ENCODE peak calls at places on chromosomes 12 and 14, in five cellular contexts. One of them, this sample, is unnamed.

GRCh38 chr14:23430733-23431105 is 4.7 kb downstream of the MYH7 start:
- DNase-seq in heart right ventricle: no peak
- DNase-seq in OCI-LY7: no peak
- DNase-seq in HepG2: no peak
- DNase-seq in fibroblast of the aortic adventitia: no peak
- DNase-seq in this sample: peak; percentile 14

GRCh38 chr14:99664636-99665273 is 19.3 kb upstream of the CYP46A1 start:
- DNase-seq in heart right ventricle: no peak
- DNase-seq in fibroblast of the aortic adventitia: no peak
- DNase-seq in HepG2: peak; percentile 32
- DNase-seq in OCI-LY7: peak; percentile 86
- DNase-seq in this sample: no peak

GRCh38 chr12:89067436-89067835 is 284.9 kb downstream of the DUSP6 start:
- DNase-seq in OCI-LY7: no peak
- DNase-seq in HepG2: no peak
- DNase-seq in fibroblast of the aortic adventitia: peak; percentile 80
- DNase-seq in heart right ventricle: no peak
- DNase-seq in this sample: peak; percentile 65

GRCh38 chr12:27552886-27553560 is 29.0 kb downstream of the PPFIBP1 start:
- DNase-seq in fibroblast of the aortic adventitia: peak; percentile 52
- DNase-seq in OCI-LY7: no peak
- DNase-seq in heart right ventricle: no peak
- DNase-seq in HepG2: peak; percentile 50
- DNase-seq in this sample: no peak

GRCh38 chr12:58171914-58172313 is 230.5 kb downstream of the ATP23 start:
- DNase-seq in fibroblast of the aortic adventitia: peak; percentile 27
- DNase-seq in heart right ventricle: no peak
- DNase-seq in OCI-LY7: no peak
- DNase-seq in HepG2: no peak
- DNase-seq in this sample: peak; percentile 79

GRCh38 chr12:124571556-124571955 is 4.1 kb upstream of the NCOR2 start:
- DNase-seq in fibroblast of the aortic adventitia: no peak
- DNase-seq in heart right ventricle: no peak
- DNase-seq in OCI-LY7: no peak
- DNase-seq in HepG2: no peak
- DNase-seq in this sample: no peak

GRCh38 chr12:50058743-50059312 is 1.4 kb downstream of the ASIC1 start:
- DNase-seq in OCI-LY7: no peak
- DNase-seq in heart right ventricle: no peak
- DNase-seq in HepG2: no peak
- DNase-seq in fibroblast of the aortic adventitia: no peak
- DNase-seq in this sample: no peak

GRCh38 chr14:56949828-56950227 is 139.5 kb upstream of the OTX2 start:
- DNase-seq in heart right ventricle: no peak
- DNase-seq in OCI-LY7: no peak
- DNase-seq in fibroblast of the aortic adventitia: no peak
- DNase-seq in HepG2: no peak
- DNase-seq in this sample: peak; percentile 9

GRCh38 chr12:6120796-6121473 is 3.5 kb downstream of the VWF start:
- DNase-seq in heart right ventricle: no peak
- DNase-seq in HepG2: no peak
- DNase-seq in OCI-LY7: no peak
- DNase-seq in fibroblast of the aortic adventitia: no peak
- DNase-seq in this sample: no peak

GRCh38 chr12:10339441-10339840 is 31.8 kb downstream of the KLRD1 start:
- DNase-seq in heart right ventricle: no peak
- DNase-seq in OCI-LY7: no peak
- DNase-seq in fibroblast of the aortic adventitia: peak; percentile 51
- DNase-seq in HepG2: no peak
- DNase-seq in this sample: peak; percentile 59

GRCh38 chr14:53896773-53897172 is 59.9 kb downstream of the BMP4 start:
- DNase-seq in heart right ventricle: no peak
- DNase-seq in fibroblast of the aortic adventitia: no peak
- DNase-seq in HepG2: no peak
- DNase-seq in OCI-LY7: no peak
- DNase-seq in this sample: no peak

GRCh38 chr12:12008232-12008850 is 62.4 kb upstream of the BCL2L14 start:
- DNase-seq in heart right ventricle: no peak
- DNase-seq in fibroblast of the aortic adventitia: no peak
- DNase-seq in HepG2: no peak
- DNase-seq in OCI-LY7: peak; percentile 46
- DNase-seq in this sample: no peak

GRCh38 chr14:24849471-24849870 is 200.5 kb downstream of the STXBP6 start:
- DNase-seq in fibroblast of the aortic adventitia: peak; percentile 22
- DNase-seq in HepG2: no peak
- DNase-seq in heart right ventricle: no peak
- DNase-seq in OCI-LY7: no peak
- DNase-seq in this sample: peak; percentile 48

GRCh38 chr12:95321516-95322246 is 104.1 kb downstream of the VEZT start:
- DNase-seq in HepG2: no peak
- DNase-seq in heart right ventricle: no peak
- DNase-seq in fibroblast of the aortic adventitia: no peak
- DNase-seq in OCI-LY7: no peak
- DNase-seq in this sample: no peak

GRCh38 chr14:63542231-63542999 is 762 bp downstream of the PPP2R5E start:
- DNase-seq in OCI-LY7: peak; percentile 13
- DNase-seq in fibroblast of the aortic adventitia: no peak
- DNase-seq in heart right ventricle: no peak
- DNase-seq in HepG2: no peak
- DNase-seq in this sample: no peak

GRCh38 chr14:30077946-30078345 is 150.3 kb upstream of the PRKD1 start:
- DNase-seq in HepG2: no peak
- DNase-seq in heart right ventricle: no peak
- DNase-seq in fibroblast of the aortic adventitia: no peak
- DNase-seq in OCI-LY7: no peak
- DNase-seq in this sample: no peak

GRCh38 chr12:104578453-104578852 is 121.7 kb downstream of the CHST11 start:
- DNase-seq in HepG2: no peak
- DNase-seq in OCI-LY7: no peak
- DNase-seq in heart right ventricle: no peak
- DNase-seq in fibroblast of the aortic adventitia: peak; percentile 49
- DNase-seq in this sample: peak; percentile 66

GRCh38 chr12:106586803-106587684 is 4.2 kb downstream of the RFX4 start:
- DNase-seq in OCI-LY7: no peak
- DNase-seq in HepG2: no peak
- DNase-seq in fibroblast of the aortic adventitia: no peak
- DNase-seq in heart right ventricle: no peak
- DNase-seq in this sample: no peak

GRCh38 chr12:106585862-106586534 is 3.2 kb downstream of the RFX4 start:
- DNase-seq in HepG2: no peak
- DNase-seq in fibroblast of the aortic adventitia: no peak
- DNase-seq in OCI-LY7: no peak
- DNase-seq in heart right ventricle: no peak
- DNase-seq in this sample: no peak

GRCh38 chr12:106584104-106585064 is 1.6 kb downstream of the RFX4 start:
- DNase-seq in heart right ventricle: no peak
- DNase-seq in fibroblast of the aortic adventitia: no peak
- DNase-seq in OCI-LY7: no peak
- DNase-seq in HepG2: no peak
- DNase-seq in this sample: peak; percentile 16

GRCh38 chr12:106585237-106585834 is 2.5 kb downstream of the RFX4 start:
- DNase-seq in fibroblast of the aortic adventitia: no peak
- DNase-seq in HepG2: no peak
- DNase-seq in heart right ventricle: no peak
- DNase-seq in OCI-LY7: no peak
- DNase-seq in this sample: no peak

DNA sequence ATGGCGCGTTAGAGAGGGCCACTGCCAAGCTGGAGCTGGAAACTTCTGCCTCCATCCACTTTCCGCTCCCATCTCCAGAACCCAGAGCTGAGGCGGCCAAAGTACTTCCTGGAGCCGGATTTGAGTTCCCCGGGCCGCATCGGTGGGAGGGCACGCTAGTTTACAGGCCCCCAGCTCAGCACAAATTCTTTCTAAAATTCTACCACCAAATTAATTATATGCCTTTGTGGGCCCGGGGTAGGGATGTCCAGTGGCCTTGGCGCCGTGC is 3.7 kb downstream of the RFX4 start:
- DNase-seq in heart right ventricle: no peak
- DNase-seq in fibroblast of the aortic adventitia: no peak
- DNase-seq in HepG2: no peak
- DNase-seq in OCI-LY7: no peak
- DNase-seq in this sample: no peak
- H3K4me3 ChIP-seq in heart right ventricle: peak overlapping the region; percentile 16
- H3K4me3 ChIP-seq in fibroblast of the aortic adventitia: no peak overlapping the region
- H3K4me3 ChIP-seq in HepG2: no peak overlapping the region
- H3K4me3 ChIP-seq in OCI-LY7: no peak overlapping the region
- H3K4me3 ChIP-seq in this sample: no peak overlapping the region

DNA sequence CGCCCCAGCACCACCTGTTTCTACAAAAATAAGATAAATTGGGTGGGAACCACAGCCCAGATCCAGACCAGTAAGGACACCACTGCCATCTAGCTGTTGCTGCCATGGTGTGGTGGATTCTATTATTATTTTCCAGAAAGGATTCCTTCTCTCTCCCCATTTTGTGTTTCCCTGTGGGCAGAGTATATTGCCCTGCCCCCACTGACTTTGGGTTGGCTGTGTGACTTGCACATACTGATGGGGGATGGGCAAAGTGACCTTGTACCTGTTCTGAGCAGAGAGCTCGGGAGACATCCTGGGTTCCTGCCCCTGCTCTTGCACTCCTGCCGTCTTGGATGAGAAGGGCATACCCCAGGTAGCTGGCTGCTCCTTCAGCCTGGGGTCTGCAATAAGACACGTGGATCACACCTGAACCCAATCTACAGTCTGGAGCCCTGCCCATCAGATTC is 24.3 kb downstream of the MOAP1 start:
- DNase-seq in OCI-LY7: peak; percentile 36
- DNase-seq in heart right ventricle: no peak
- DNase-seq in fibroblast of the aortic adventitia: peak; percentile 10
- DNase-seq in HepG2: no peak
- DNase-seq in this sample: peak; percentile 43
- TF ChIP-seq CTCF in OCI-LY7: peak; percentile 66
- TF ChIP-seq CTCF in heart right ventricle: peak; percentile 38
- TF ChIP-seq CTCF in fibroblast of the aortic adventitia: peak; percentile 58
- TF ChIP-seq CTCF in HepG2: peak; percentile 74
- TF ChIP-seq CTCF in this sample: peak; percentile 66

GRCh38 chr12:126493366-126494108 is 1428.3 kb downstream of the AACS start:
- DNase-seq in heart right ventricle: no peak
- DNase-seq in fibroblast of the aortic adventitia: peak; percentile 63
- DNase-seq in HepG2: no peak
- DNase-seq in OCI-LY7: no peak
- DNase-seq in this sample: no peak
- H3K4me3 ChIP-seq in heart right ventricle: no peak overlapping the region
- H3K4me3 ChIP-seq in fibroblast of the aortic adventitia: no peak overlapping the region
- H3K4me3 ChIP-seq in HepG2: no peak overlapping the region
- H3K4me3 ChIP-seq in OCI-LY7: no peak overlapping the region
- H3K4me3 ChIP-seq in this sample: no peak overlapping the region

GRCh38 chr12:110338754-110339153 is 57.7 kb downstream of the ATP2A2 start:
- DNase-seq in HepG2: no peak
- DNase-seq in heart right ventricle: no peak
- DNase-seq in OCI-LY7: peak; percentile 37
- DNase-seq in fibroblast of the aortic adventitia: no peak
- DNase-seq in this sample: peak; percentile 30
- TF ChIP-seq CTCF in HepG2: no peak
- TF ChIP-seq CTCF in heart right ventricle: no peak
- TF ChIP-seq CTCF in OCI-LY7: peak; percentile 46
- TF ChIP-seq CTCF in fibroblast of the aortic adventitia: no peak
- TF ChIP-seq CTCF in this sample: peak; percentile 30

GRCh38 chr12:119417440-119417839 is 82.9 kb downstream of the CCDC60 start:
- DNase-seq in OCI-LY7: no peak
- DNase-seq in HepG2: no peak
- DNase-seq in fibroblast of the aortic adventitia: no peak
- DNase-seq in heart right ventricle: no peak
- DNase-seq in this sample: no peak
- H3K4me3 ChIP-seq in OCI-LY7: no peak overlapping the region
- H3K4me3 ChIP-seq in HepG2: no peak overlapping the region
- H3K4me3 ChIP-seq in fibroblast of the aortic adventitia: no peak overlapping the region
- H3K4me3 ChIP-seq in heart right ventricle: no peak overlapping the region
- H3K4me3 ChIP-seq in this sample: no peak overlapping the region